ENCODE peak calls at places on chromosomes 4 and X, in seven cellular contexts. One of them, this sample, is unnamed.

GRCh38 chr4:38902695-38903094 is 35.1 kb downstream of the FAM114A1 start:
- DNase-seq in frontal cortex: peak
- DNase-seq in stimulated activated CD8-positive, alpha-beta memory T cell treated with anti-CD3 and anti-CD28 coated beads, Interleukin-12 subunit alpha, Interleukin-12 subunit beta, amount 100 ng/mL, for 4 hours: no peak
- DNase-seq in aorta: no peak
- DNase-seq in NCI-H1105 treated with DMSO at 0.1 percent for 48 hours: peak
- DNase-seq in immature natural killer cell: peak
- DNase-seq in iPS-NIHi11: no peak
- DNase-seq in this sample: no peak

GRCh38 chrX:136170109-136170800 is 22.9 kb downstream of the FHL1 start:
- DNase-seq in aorta: no peak
- DNase-seq in NCI-H1105 treated with DMSO at 0.1 percent for 48 hours: no peak
- DNase-seq in frontal cortex: no peak
- DNase-seq in immature natural killer cell: no peak
- DNase-seq in iPS-NIHi11: no peak
- DNase-seq in stimulated activated CD8-positive, alpha-beta memory T cell treated with anti-CD3 and anti-CD28 coated beads, Interleukin-12 subunit alpha, Interleukin-12 subunit beta, amount 100 ng/mL, for 4 hours: no peak
- DNase-seq in this sample: peak

GRCh38 chrX:118726887-118727685 is at the start of gene IL13RA1:
- DNase-seq in immature natural killer cell: no peak
- DNase-seq in NCI-H1105 treated with DMSO at 0.1 percent for 48 hours: peak
- DNase-seq in stimulated activated CD8-positive, alpha-beta memory T cell treated with anti-CD3 and anti-CD28 coated beads, Interleukin-12 subunit alpha, Interleukin-12 subunit beta, amount 100 ng/mL, for 4 hours: no peak
- DNase-seq in aorta: peak
- DNase-seq in frontal cortex: peak
- DNase-seq in iPS-NIHi11: peak
- DNase-seq in this sample: peak

GRCh38 chr4:136768213-136768924 is 763.9 kb downstream of the PCDH18 start:
- DNase-seq in frontal cortex: no peak
- DNase-seq in stimulated activated CD8-positive, alpha-beta memory T cell treated with anti-CD3 and anti-CD28 coated beads, Interleukin-12 subunit alpha, Interleukin-12 subunit beta, amount 100 ng/mL, for 4 hours: no peak
- DNase-seq in immature natural killer cell: no peak
- DNase-seq in iPS-NIHi11: no peak
- DNase-seq in NCI-H1105 treated with DMSO at 0.1 percent for 48 hours: no peak
- DNase-seq in aorta: no peak
- DNase-seq in this sample: no peak

GRCh38 chrX:107968623-107969022 is 13.5 kb downstream of the TEX13B start:
- DNase-seq in iPS-NIHi11: no peak
- DNase-seq in aorta: no peak
- DNase-seq in stimulated activated CD8-positive, alpha-beta memory T cell treated with anti-CD3 and anti-CD28 coated beads, Interleukin-12 subunit alpha, Interleukin-12 subunit beta, amount 100 ng/mL, for 4 hours: no peak
- DNase-seq in immature natural killer cell: no peak
- DNase-seq in frontal cortex: no peak
- DNase-seq in NCI-H1105 treated with DMSO at 0.1 percent for 48 hours: no peak
- DNase-seq in this sample: no peak

GRCh38 chr4:103150677-103151076 is 47.5 kb downstream of the CENPE start:
- DNase-seq in aorta: no peak
- DNase-seq in iPS-NIHi11: no peak
- DNase-seq in stimulated activated CD8-positive, alpha-beta memory T cell treated with anti-CD3 and anti-CD28 coated beads, Interleukin-12 subunit alpha, Interleukin-12 subunit beta, amount 100 ng/mL, for 4 hours: no peak
- DNase-seq in frontal cortex: no peak
- DNase-seq in immature natural killer cell: no peak
- DNase-seq in NCI-H1105 treated with DMSO at 0.1 percent for 48 hours: no peak
- DNase-seq in this sample: no peak

GRCh38 chr4:87419578-87420249 is 2.7 kb upstream of the NUDT9 start:
- DNase-seq in stimulated activated CD8-positive, alpha-beta memory T cell treated with anti-CD3 and anti-CD28 coated beads, Interleukin-12 subunit alpha, Interleukin-12 subunit beta, amount 100 ng/mL, for 4 hours: no peak
- DNase-seq in NCI-H1105 treated with DMSO at 0.1 percent for 48 hours: no peak
- DNase-seq in aorta: no peak
- DNase-seq in frontal cortex: no peak
- DNase-seq in iPS-NIHi11: no peak
- DNase-seq in immature natural killer cell: no peak
- DNase-seq in this sample: no peak

GRCh38 chr4:30776921-30777415 is 56.8 kb downstream of the PCDH7 start:
- DNase-seq in stimulated activated CD8-positive, alpha-beta memory T cell treated with anti-CD3 and anti-CD28 coated beads, Interleukin-12 subunit alpha, Interleukin-12 subunit beta, amount 100 ng/mL, for 4 hours: no peak
- DNase-seq in immature natural killer cell: no peak
- DNase-seq in frontal cortex: no peak
- DNase-seq in iPS-NIHi11: no peak
- DNase-seq in NCI-H1105 treated with DMSO at 0.1 percent for 48 hours: no peak
- DNase-seq in aorta: no peak
- DNase-seq in this sample: no peak

GRCh38 chr4:43133566-43133965 is 241.1 kb downstream of the GRXCR1 start:
- DNase-seq in NCI-H1105 treated with DMSO at 0.1 percent for 48 hours: no peak
- DNase-seq in stimulated activated CD8-positive, alpha-beta memory T cell treated with anti-CD3 and anti-CD28 coated beads, Interleukin-12 subunit alpha, Interleukin-12 subunit beta, amount 100 ng/mL, for 4 hours: no peak
- DNase-seq in frontal cortex: no peak
- DNase-seq in iPS-NIHi11: no peak
- DNase-seq in immature natural killer cell: no peak
- DNase-seq in aorta: no peak
- DNase-seq in this sample: no peak

GRCh38 chrX:110743679-110744340 is 51.8 kb downstream of the CHRDL1 start:
- DNase-seq in frontal cortex: no peak
- DNase-seq in immature natural killer cell: no peak
- DNase-seq in stimulated activated CD8-positive, alpha-beta memory T cell treated with anti-CD3 and anti-CD28 coated beads, Interleukin-12 subunit alpha, Interleukin-12 subunit beta, amount 100 ng/mL, for 4 hours: no peak
- DNase-seq in NCI-H1105 treated with DMSO at 0.1 percent for 48 hours: no peak
- DNase-seq in iPS-NIHi11: no peak
- DNase-seq in aorta: no peak
- DNase-seq in this sample: no peak

GRCh38 chr4:8847331-8847730 is 24.3 kb downstream of the HMX1 start:
- DNase-seq in iPS-NIHi11: no peak
- DNase-seq in aorta: no peak
- DNase-seq in immature natural killer cell: no peak
- DNase-seq in frontal cortex: no peak
- DNase-seq in NCI-H1105 treated with DMSO at 0.1 percent for 48 hours: no peak
- DNase-seq in stimulated activated CD8-positive, alpha-beta memory T cell treated with anti-CD3 and anti-CD28 coated beads, Interleukin-12 subunit alpha, Interleukin-12 subunit beta, amount 100 ng/mL, for 4 hours: no peak
- DNase-seq in this sample: no peak

GRCh38 chrX:39928704-39929439 is 168.9 kb downstream of the BCOR start:
- DNase-seq in aorta: peak
- DNase-seq in iPS-NIHi11: no peak
- DNase-seq in stimulated activated CD8-positive, alpha-beta memory T cell treated with anti-CD3 and anti-CD28 coated beads, Interleukin-12 subunit alpha, Interleukin-12 subunit beta, amount 100 ng/mL, for 4 hours: no peak
- DNase-seq in NCI-H1105 treated with DMSO at 0.1 percent for 48 hours: no peak
- DNase-seq in immature natural killer cell: no peak
- DNase-seq in frontal cortex: no peak
- DNase-seq in this sample: no peak

GRCh38 chrX:75118296-75118695 is 37.8 kb downstream of the ABCB7 start:
- DNase-seq in immature natural killer cell: no peak
- DNase-seq in aorta: no peak
- DNase-seq in stimulated activated CD8-positive, alpha-beta memory T cell treated with anti-CD3 and anti-CD28 coated beads, Interleukin-12 subunit alpha, Interleukin-12 subunit beta, amount 100 ng/mL, for 4 hours: no peak
- DNase-seq in iPS-NIHi11: no peak
- DNase-seq in NCI-H1105 treated with DMSO at 0.1 percent for 48 hours: no peak
- DNase-seq in frontal cortex: no peak
- DNase-seq in this sample: no peak